ENCODE peak calls at places on chromosome 1, in six cellular contexts. One of them, this sample, is unnamed.

GRCh38 chr1:151905070-151905442 is 4.3 kb downstream of the THEM4 start:
- DNase-seq in activated naive CD4-positive, alpha-beta T cell treated with Interleukin-2 at 50 U/mL for 16 hours: peak; percentile 63
- DNase-seq in psoas muscle: no peak
- DNase-seq in stimulated activated CD8-positive, alpha-beta memory T cell treated with anti-CD3 and anti-CD28 coated beads, Interleukin-2, amount 100 ng/mL, for 48 hours: no peak
- DNase-seq in M059J: no peak
- DNase-seq in fibroblast of the conjunctiva: no peak
- DNase-seq in this sample: no peak

GRCh38 chr1:24903955-24904730 is 25.9 kb downstream of the RUNX3 start:
- DNase-seq in M059J: no peak
- DNase-seq in psoas muscle: no peak
- DNase-seq in activated naive CD4-positive, alpha-beta T cell treated with Interleukin-2 at 50 U/mL for 16 hours: peak; percentile 1
- DNase-seq in fibroblast of the conjunctiva: no peak
- DNase-seq in stimulated activated CD8-positive, alpha-beta memory T cell treated with anti-CD3 and anti-CD28 coated beads, Interleukin-2, amount 100 ng/mL, for 48 hours: no peak
- DNase-seq in this sample: no peak

GRCh38 chr1:147738739-147739476 is 21.5 kb downstream of the GJA5 start:
- DNase-seq in psoas muscle: no peak
- DNase-seq in activated naive CD4-positive, alpha-beta T cell treated with Interleukin-2 at 50 U/mL for 16 hours: no peak
- DNase-seq in fibroblast of the conjunctiva: no peak
- DNase-seq in M059J: no peak
- DNase-seq in stimulated activated CD8-positive, alpha-beta memory T cell treated with anti-CD3 and anti-CD28 coated beads, Interleukin-2, amount 100 ng/mL, for 48 hours: no peak
- DNase-seq in this sample: no peak

GRCh38 chr1:234901491-234902049 is 227.1 kb downstream of the TOMM20 start:
- DNase-seq in activated naive CD4-positive, alpha-beta T cell treated with Interleukin-2 at 50 U/mL for 16 hours: no peak
- DNase-seq in stimulated activated CD8-positive, alpha-beta memory T cell treated with anti-CD3 and anti-CD28 coated beads, Interleukin-2, amount 100 ng/mL, for 48 hours: no peak
- DNase-seq in M059J: peak; percentile 43
- DNase-seq in psoas muscle: no peak
- DNase-seq in fibroblast of the conjunctiva: no peak
- DNase-seq in this sample: no peak

GRCh38 chr1:188689542-188689941 is 1788.1 kb downstream of the BRINP3 start:
- DNase-seq in psoas muscle: no peak
- DNase-seq in M059J: peak; percentile 66
- DNase-seq in stimulated activated CD8-positive, alpha-beta memory T cell treated with anti-CD3 and anti-CD28 coated beads, Interleukin-2, amount 100 ng/mL, for 48 hours: no peak
- DNase-seq in fibroblast of the conjunctiva: no peak
- DNase-seq in activated naive CD4-positive, alpha-beta T cell treated with Interleukin-2 at 50 U/mL for 16 hours: no peak
- DNase-seq in this sample: peak; percentile 58

GRCh38 chr1:16617101-16617727 is 3.9 kb upstream of the NBPF1 start:
- DNase-seq in activated naive CD4-positive, alpha-beta T cell treated with Interleukin-2 at 50 U/mL for 16 hours: peak; percentile 2
- DNase-seq in fibroblast of the conjunctiva: no peak
- DNase-seq in psoas muscle: no peak
- DNase-seq in stimulated activated CD8-positive, alpha-beta memory T cell treated with anti-CD3 and anti-CD28 coated beads, Interleukin-2, amount 100 ng/mL, for 48 hours: no peak
- DNase-seq in M059J: no peak
- DNase-seq in this sample: no peak

GRCh38 chr1:34777519-34778321 is 3.3 kb upstream of the GJB3 start:
- DNase-seq in psoas muscle: no peak
- DNase-seq in fibroblast of the conjunctiva: no peak
- DNase-seq in activated naive CD4-positive, alpha-beta T cell treated with Interleukin-2 at 50 U/mL for 16 hours: no peak
- DNase-seq in M059J: no peak
- DNase-seq in stimulated activated CD8-positive, alpha-beta memory T cell treated with anti-CD3 and anti-CD28 coated beads, Interleukin-2, amount 100 ng/mL, for 48 hours: no peak
- DNase-seq in this sample: no peak

GRCh38 chr1:213724640-213725536 is 262.9 kb upstream of the PROX1 start:
- DNase-seq in M059J: peak; percentile 10
- DNase-seq in psoas muscle: peak; percentile 55
- DNase-seq in activated naive CD4-positive, alpha-beta T cell treated with Interleukin-2 at 50 U/mL for 16 hours: no peak
- DNase-seq in fibroblast of the conjunctiva: peak; percentile 4
- DNase-seq in stimulated activated CD8-positive, alpha-beta memory T cell treated with anti-CD3 and anti-CD28 coated beads, Interleukin-2, amount 100 ng/mL, for 48 hours: no peak
- DNase-seq in this sample: no peak

GRCh38 chr1:172497230-172497629 is 35.7 kb upstream of the SUCO start:
- DNase-seq in stimulated activated CD8-positive, alpha-beta memory T cell treated with anti-CD3 and anti-CD28 coated beads, Interleukin-2, amount 100 ng/mL, for 48 hours: no peak
- DNase-seq in psoas muscle: no peak
- DNase-seq in activated naive CD4-positive, alpha-beta T cell treated with Interleukin-2 at 50 U/mL for 16 hours: no peak
- DNase-seq in fibroblast of the conjunctiva: peak; percentile 3
- DNase-seq in M059J: peak; percentile 98
- DNase-seq in this sample: no peak

GRCh38 chr1:24093762-24094161 is 18.2 kb downstream of the MYOM3 start:
- DNase-seq in M059J: no peak
- DNase-seq in fibroblast of the conjunctiva: no peak
- DNase-seq in psoas muscle: no peak
- DNase-seq in stimulated activated CD8-positive, alpha-beta memory T cell treated with anti-CD3 and anti-CD28 coated beads, Interleukin-2, amount 100 ng/mL, for 48 hours: no peak
- DNase-seq in activated naive CD4-positive, alpha-beta T cell treated with Interleukin-2 at 50 U/mL for 16 hours: no peak
- DNase-seq in this sample: no peak

GRCh38 chr1:183847646-183848045 is 42.7 kb downstream of the RGL1 start:
- DNase-seq in psoas muscle: no peak
- DNase-seq in stimulated activated CD8-positive, alpha-beta memory T cell treated with anti-CD3 and anti-CD28 coated beads, Interleukin-2, amount 100 ng/mL, for 48 hours: no peak
- DNase-seq in activated naive CD4-positive, alpha-beta T cell treated with Interleukin-2 at 50 U/mL for 16 hours: no peak
- DNase-seq in fibroblast of the conjunctiva: no peak
- DNase-seq in M059J: no peak
- DNase-seq in this sample: no peak